ENCODE peak calls at places on chromosomes 3 and 15, in seven cellular contexts. E is stomach, G is HEK293T, Z is skeletal muscle cell, T is tibial artery, K is RWPE1, V is Daoy. B is an unnamed sample.

GRCh38 chr15:58142827-58143226 is 4.6 kb downstream of the AQP9 start:
- DNase-seq in V (no peak), E (no peak), T (no peak), G (no peak), K (no peak), Z (no peak), B (no peak)

GRCh38 chr3:187403768-187404270 is 35.6 kb downstream of the RTP4 start:
- DNase-seq in K (peak), V (peak), T (peak), Z (peak), E (no peak), G (no peak), B (no peak)

GRCh38 chr3:81816473-81817260 is 55.2 kb upstream of the GBE1 start:
- DNase-seq in V (no peak), G (no peak), E (no peak), Z (peak), T (no peak), K (no peak), B (no peak)

GRCh38 chr15:63049747-63050439 is 7.3 kb downstream of the TPM1 start:
- DNase-seq in E (no peak), V (no peak), K (no peak), G (no peak), Z (no peak), T (no peak), B (no peak)

GRCh38 chr15:44711089-44711355 is at the start of gene PATL2:
- DNase-seq in G (no peak), K (no peak), V (no peak), E (no peak), T (no peak), Z (no peak), B (no peak)

GRCh38 chr3:70914889-70915288 is 602.5 kb upstream of the MDFIC2 start:
- DNase-seq in T (no peak), Z (no peak), K (no peak), G (no peak), E (no peak), V (no peak), B (no peak)

GRCh38 chr3:108494862-108495531 is 15.4 kb downstream of the MYH15 start:
- DNase-seq in K (no peak), T (no peak), V (no peak), Z (no peak), E (no peak), G (no peak), B (no peak)

GRCh38 chr3:144085964-144086363 is 114.3 kb downstream of the DIPK2A start:
- DNase-seq in Z (peak), G (peak), K (peak), V (no peak), E (no peak), T (no peak), B (no peak)

GRCh38 chr3:117355566-117355965 is 646.0 kb downstream of the TUSC7 start:
- DNase-seq in Z (no peak), K (no peak), T (no peak), E (no peak), G (peak), V (peak), B (peak)

GRCh38 chr15:38843736-38844590 is 279.3 kb upstream of the RASGRP1 start:
- DNase-seq in T (no peak), K (no peak), G (no peak), Z (peak), E (no peak), V (peak), B (no peak)

GRCh38 chr3:73140772-73141434 is 79.4 kb downstream of the EBLN2 start:
- DNase-seq in T (no peak), K (no peak), Z (no peak), G (no peak), E (no peak), V (no peak), B (no peak)

GRCh38 chr3:46440531-46441294 is 24.0 kb downstream of the LTF start:
- DNase-seq in Z (no peak), T (no peak), V (no peak), G (no peak), K (no peak), E (no peak), B (no peak)

GRCh38 chr3:7962244-7962643 is 539.4 kb upstream of the LMCD1 start:
- DNase-seq in Z (no peak), G (no peak), T (no peak), K (no peak), E (no peak), V (no peak), B (no peak)

B was measured in D341Med.